ENCODE peak calls at places on chromosomes 6 and 20, in seven cellular contexts. K is fibroblast of villous mesenchyme, L is astrocyte, W is GM12865, S is RWPE1, R is mucosa of descending colon, O is astrocyte of the spinal cord. H is an unnamed sample.
A peak's percentile ranks its signal among the peaks of the same experiment; 100 is the strongest.

GRCh38 chr6:39937686-39938333 is 3.5 kb upstream of the MOCS1 start:
- DNase-seq in K (no peak), L (no peak), W (no peak), S (no peak), R (no peak), O (no peak), H (no peak)

GRCh38 chr20:36540551-36541211 is 638 bp upstream of the MYL9 start:
- DNase-seq in K (no peak), L (no peak), W (no peak), S (no peak), R (no peak), O (no peak), H (no peak)

GRCh38 chr6:63975685-63976084 is 340.1 kb downstream of the PHF3 start:
- DNase-seq in K (peak; percentile 59), L (no peak), W (no peak), S (no peak), R (no peak), O (no peak), H (no peak)

GRCh38 chr6:26195376-26195923 is 108.2 kb downstream of the HFE start:
- DNase-seq in K (peak; percentile 96), L (peak; percentile 95), W (peak; percentile 95), S (peak; percentile 85), R (peak; percentile 87), O (peak; percentile 96), H (no peak)

GRCh38 chr20:20680991-20681508 is 31.4 kb downstream of the RALGAPA2 start:
- DNase-seq in K (no peak), L (no peak), W (peak; percentile 15), S (no peak), R (no peak), O (no peak), H (no peak)

GRCh38 chr20:50704971-50705370 is 13.6 kb upstream of the RIPOR3 start:
- DNase-seq in K (peak; percentile 57), L (peak; percentile 51), W (no peak), S (no peak), R (no peak), O (no peak), H (no peak)

GRCh38 chr6:30775104-30775503 is 30.8 kb upstream of the IER3 start:
- DNase-seq in K (no peak), L (no peak), W (no peak), S (no peak), R (no peak), O (no peak), H (no peak)

GRCh38 chr20:9506337-9506821 is 8.0 kb upstream of the LAMP5 start:
- DNase-seq in K (no peak), L (no peak), W (no peak), S (no peak), R (no peak), O (no peak), H (no peak)

GRCh38 chr20:11509776-11510175 is 407.9 kb upstream of the BTBD3 start:
- DNase-seq in K (no peak), L (no peak), W (no peak), S (no peak), R (no peak), O (no peak), H (no peak)

GRCh38 chr20:20417891-20418676 is 50.2 kb downstream of the INSM1 start:
- DNase-seq in K (no peak), L (no peak), W (no peak), S (no peak), R (no peak), O (no peak), H (no peak)

GRCh38 chr6:15462717-15463525 is 199.9 kb downstream of the DTNBP1 start:
- DNase-seq in K (peak; percentile 67), L (peak; percentile 77), W (no peak), S (no peak), R (no peak), O (no peak), H (no peak)

GRCh38 chr6:42453649-42454427 is 2.1 kb upstream of the TRERF1 start:
- DNase-seq in K (peak; percentile 63), L (peak; percentile 49), W (peak; percentile 44), S (peak; percentile 25), R (peak; percentile 74), O (peak; percentile 64), H (no peak)

GRCh38 chr20:10578607-10579006 is 95.2 kb downstream of the JAG1 start:
- DNase-seq in K (peak; percentile 70), L (peak; percentile 92), W (no peak), S (peak; percentile 65), R (no peak), O (peak; percentile 75), H (no peak)

GRCh38 chr6:114281496-114281895 is 61.3 kb downstream of the HS3ST5 start:
- DNase-seq in K (no peak), L (no peak), W (no peak), S (no peak), R (no peak), O (no peak), H (no peak)

GRCh38 chr20:1526310-1526709 is 31.2 kb downstream of the SIRPD start:
- DNase-seq in K (no peak), L (no peak), W (no peak), S (no peak), R (no peak), O (no peak), H (no peak)

GRCh38 chr6:31403283-31403989 is at the start of gene MICA:
- DNase-seq in K (peak; percentile 87), L (peak; percentile 80), W (peak; percentile 85), S (peak; percentile 97), R (peak; percentile 94), O (peak; percentile 87), H (peak; percentile 80)

GRCh38 chr20:57387463-57387862 is 3.7 kb upstream of the RBM38 start:
- DNase-seq in K (no peak), L (no peak), W (no peak), S (no peak), R (peak; percentile 26), O (no peak), H (no peak)

GRCh38 chr6:22413681-22414305 is 117.0 kb upstream of the PRL start:
- DNase-seq in K (peak; percentile 19), L (peak; percentile 69), W (no peak), S (no peak), R (no peak), O (peak; percentile 22), H (no peak)

GRCh38 chr6:98835149-98836024 is 1.0 kb downstream of the POU3F2 start:
- DNase-seq in K (no peak), L (peak; percentile 38), W (no peak), S (no peak), R (no peak), O (no peak), H (peak; percentile 21)

GRCh38 chr6:161536141-161536735 is 262.4 kb upstream of the AGPAT4 start:
- DNase-seq in K (no peak), L (no peak), W (peak; percentile 66), S (no peak), R (no peak), O (no peak), H (no peak)

GRCh38 chr20:48275325-48275724 is 490.0 kb upstream of the SULF2 start:
- DNase-seq in K (peak; percentile 18), L (peak; percentile 86), W (no peak), S (no peak), R (no peak), O (peak; percentile 14), H (no peak)

GRCh38 chr6:35586542-35586941 is 73.8 kb upstream of the TULP1 start:
- DNase-seq in K (no peak), L (peak; percentile 65), W (no peak), S (no peak), R (no peak), O (no peak), H (no peak)

GRCh38 chr6:24719125-24719931 is at the start of gene C6orf62:
- DNase-seq in K (peak; percentile 34), L (peak; percentile 22), W (peak; percentile 62), S (peak; percentile 34), R (peak; percentile 46), O (no peak), H (no peak)

GRCh38 chr6:116265081-116265829 is 11.4 kb upstream of the TSPYL4 start:
- DNase-seq in K (no peak), L (no peak), W (no peak), S (no peak), R (peak; percentile 51), O (no peak), H (no peak)

GRCh38 chr20:17887331-17888030 is 81.1 kb downstream of the SNX5 start:
- DNase-seq in K (no peak), L (no peak), W (no peak), S (no peak), R (peak; percentile 59), O (no peak), H (no peak)

GRCh38 chr6:91654844-91655192 is 1067.9 kb upstream of the MAP3K7 start:
- DNase-seq in K (no peak), L (no peak), W (no peak), S (no peak), R (no peak), O (no peak), H (no peak)

GRCh38 chr6:148749678-148750077 is 2.8 kb downstream of the UST start:
- DNase-seq in K (no peak), L (no peak), W (no peak), S (no peak), R (no peak), O (no peak), H (no peak)

GRCh38 chr6:141667580-141668309 is 465.0 kb upstream of the GJE1 start:
- DNase-seq in K (no peak), L (peak; percentile 20), W (no peak), S (peak; percentile 30), R (no peak), O (peak; percentile 24), H (no peak)

GRCh38 chr6:6918216-6918983 is 189.4 kb upstream of the RREB1 start:
- DNase-seq in K (no peak), L (peak; percentile 70), W (peak; percentile 89), S (peak; percentile 38), R (no peak), O (peak; percentile 54), H (no peak)

GRCh38 chr6:112429226-112429625 is 82.1 kb downstream of the RFPL4B start:
- DNase-seq in K (peak; percentile 30), L (peak; percentile 38), W (no peak), S (no peak), R (no peak), O (peak; percentile 25), H (no peak)
- TF ChIP-seq CTCF in K (peak; percentile 23), L (peak; percentile 14), W (no peak), S (no peak), R (no peak), O (peak; percentile 31), H (no peak)

GRCh38 chr6:34583461-34583860 is 27.3 kb upstream of the SPDEF start:
- DNase-seq in K (no peak), L (no peak), W (peak; percentile 26), S (no peak), R (no peak), O (no peak), H (no peak)
- TF ChIP-seq CTCF in K (peak; percentile 13), L (no peak), W (peak; percentile 40), S (no peak), R (no peak), O (peak; percentile 42), H (no peak)

GRCh38 chr20:49603209-49603627 is 35.3 kb upstream of the PTGIS start:
- DNase-seq in K (peak; percentile 53), L (peak; percentile 42), W (peak; percentile 32), S (no peak), R (no peak), O (peak; percentile 36), H (no peak)
- TF ChIP-seq CTCF in K (peak; percentile 58), L (peak; percentile 38), W (peak; percentile 28), S (no peak), R (no peak), O (peak; percentile 67), H (no peak)

DNA sequence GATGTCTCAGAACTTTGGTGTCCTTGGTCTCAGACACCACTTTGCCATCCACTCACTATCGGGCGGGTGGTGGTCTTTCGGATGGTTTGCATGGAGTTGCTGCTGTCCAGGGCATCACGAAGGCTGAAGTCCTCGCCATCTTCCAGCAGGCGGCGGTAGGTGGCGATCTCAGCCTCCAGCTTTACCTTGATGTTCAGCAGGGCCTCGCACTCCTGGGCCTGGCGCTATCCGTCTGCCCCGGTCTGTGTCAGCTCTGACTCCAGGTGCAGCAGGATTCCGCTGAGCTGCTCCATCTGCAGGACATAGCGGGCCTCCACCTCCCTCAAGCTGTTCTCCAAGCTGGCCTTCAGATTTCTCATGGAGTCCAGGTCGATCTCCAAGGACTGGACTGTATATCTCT is 36.0 kb downstream of the ZNF311 start:
- DNase-seq in K (no peak), L (no peak), W (no peak), S (no peak), R (no peak), O (no peak), H (no peak)
- TF ChIP-seq CTCF in K (peak; percentile 19), L (no peak), W (no peak), S (no peak), R (no peak), O (no peak), H (no peak)